ENCODE peak calls at places on chromosomes 1 and 21, in five cellular contexts. J is IMR-90, G is neuronal stem cell, Y is H9, M is mesenchymal stem cell. T is an unnamed sample.

GRCh38 chr1:145719230-145720079 is at the start of gene CD160:
- DNase-seq in J (no peak), G (no peak), Y (no peak), M (no peak), T (no peak)

GRCh38 chr1:113057006-113057405 is 16.0 kb upstream of the LRIG2 start:
- DNase-seq in J (no peak), G (no peak), Y (peak), M (peak), T (no peak)

GRCh38 chr21:23740463-23740862 is 1866.8 kb downstream of the MRPL39 start:
- DNase-seq in J (no peak), G (no peak), Y (no peak), M (no peak), T (no peak)

GRCh38 chr1:181043025-181043880 is 9.5 kb downstream of the MR1 start:
- DNase-seq in J (peak), G (no peak), Y (no peak), M (peak), T (no peak)

GRCh38 chr21:37819372-37819771 is 96.9 kb downstream of the KCNJ6 start:
- DNase-seq in J (no peak), G (no peak), Y (no peak), M (no peak), T (no peak)

GRCh38 chr1:211133393-211133840 is 531 bp downstream of the KCNH1 start:
- DNase-seq in J (no peak), G (no peak), Y (peak), M (peak), T (no peak)

GRCh38 chr1:232795497-232796068 is 9.6 kb upstream of the MAP10 start:
- DNase-seq in J (peak), G (no peak), Y (no peak), M (peak), T (no peak)

GRCh38 chr1:17893891-17894631 is 138.9 kb downstream of the ACTL8 start:
- DNase-seq in J (peak), G (no peak), Y (no peak), M (no peak), T (no peak)

GRCh38 chr1:47616036-47616435 is 178.2 kb downstream of the FOXD2 start:
- DNase-seq in J (no peak), G (no peak), Y (peak), M (no peak), T (no peak)

GRCh38 chr21:45535341-45536081 is 6.7 kb downstream of the SLC19A1 start:
- DNase-seq in J (no peak), G (no peak), Y (no peak), M (no peak), T (no peak)

GRCh38 chr1:246631426-246631825 is 65.2 kb downstream of the CNST start:
- DNase-seq in J (peak), G (no peak), Y (no peak), M (peak), T (no peak)

GRCh38 chr1:69157046-69157756 is 410.5 kb upstream of the LRRC7 start:
- DNase-seq in J (no peak), G (no peak), Y (peak), M (no peak), T (no peak)

GRCh38 chr21:18147678-18148077 is 97.0 kb upstream of the CHODL start:
- DNase-seq in J (no peak), G (no peak), Y (no peak), M (peak), T (no peak)

GRCh38 chr1:89799495-89799894 is 21.3 kb upstream of the LRRC8D start:
- DNase-seq in J (no peak), G (no peak), Y (no peak), M (no peak), T (no peak)

GRCh38 chr1:198620198-198620597 is 18.6 kb upstream of the PTPRC start:
- DNase-seq in J (no peak), G (no peak), Y (no peak), M (no peak), T (no peak)
- H2AFZ ChIP-seq in J (no peak), G (no peak), Y (no peak), M (no peak), T (no peak)

GRCh38 chr1:151343587-151343986 is 3.5 kb downstream of the RFX5 start:
- DNase-seq in J (no peak), G (no peak), Y (no peak), M (no peak), T (no peak)

GRCh38 chr1:151352001-151352718 is 5.1 kb upstream of the RFX5 start:
- DNase-seq in J (peak), G (no peak), Y (no peak), M (peak), T (no peak)

GRCh38 chr1:151346082-151346768 is 827 bp downstream of the RFX5 start:
- DNase-seq in J (no peak), G (no peak), Y (no peak), M (no peak), T (no peak)

GRCh38 chr1:151346769-151347522 is at the start of gene RFX5:
- DNase-seq in J (peak), G (peak), Y (peak), M (peak), T (peak)

GRCh38 chr1:151347523-151348246 is 633 bp upstream of the RFX5 start:
- DNase-seq in J (no peak), G (no peak), Y (no peak), M (peak), T (no peak)
- H2BK15ac ChIP-seq in J (peak), G (no peak), Y (no peak), M (peak), T (no peak)

DNA sequence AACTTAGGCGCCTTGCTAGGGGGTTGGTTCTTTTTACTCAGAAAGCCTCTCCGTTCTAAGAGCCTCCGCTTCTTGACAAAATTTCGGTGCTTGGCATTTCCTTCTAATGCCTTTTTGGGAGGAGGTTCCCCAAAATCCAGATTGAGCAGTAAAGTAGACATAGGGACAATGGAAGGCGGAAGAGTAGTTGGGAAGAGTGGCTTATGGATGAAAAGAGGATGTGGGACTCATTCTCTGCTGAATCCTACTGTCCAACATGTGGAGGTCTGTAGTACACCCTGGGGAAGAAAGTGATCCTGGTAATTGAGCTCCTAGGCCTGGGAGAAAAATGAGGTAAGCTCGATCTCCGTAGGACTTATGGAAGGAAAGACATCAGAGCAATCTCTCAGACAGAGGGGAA is 777 bp upstream of the METTL25B start:
- DNase-seq in J (no peak), G (no peak), Y (no peak), M (no peak), T (no peak)
- H2AFZ ChIP-seq in J (no peak), G (no peak), Y (no peak), M (no peak), T (no peak)

GRCh38 chr1:239125888-239126287 is 260.5 kb upstream of the CHRM3 start:
- DNase-seq in J (no peak), G (no peak), Y (no peak), M (no peak), T (no peak)
- H2BK15ac ChIP-seq in J (no peak), G (no peak), Y (no peak), M (no peak), T (no peak)

GRCh38 chr1:87641996-87642395 is 313.3 kb downstream of the LMO4 start:
- DNase-seq in J (no peak), G (no peak), Y (no peak), M (no peak), T (no peak)
- H2AFZ ChIP-seq in J (no peak), G (no peak), Y (no peak), M (no peak), T (no peak)

GRCh38 chr1:84582802-84583587 is 8.8 kb upstream of the CTBS start:
- DNase-seq in J (no peak), G (no peak), Y (peak), M (peak), T (no peak)
- H2BK15ac ChIP-seq in J (no peak), G (no peak), Y (no peak), M (no peak), T (no peak)

DNA sequence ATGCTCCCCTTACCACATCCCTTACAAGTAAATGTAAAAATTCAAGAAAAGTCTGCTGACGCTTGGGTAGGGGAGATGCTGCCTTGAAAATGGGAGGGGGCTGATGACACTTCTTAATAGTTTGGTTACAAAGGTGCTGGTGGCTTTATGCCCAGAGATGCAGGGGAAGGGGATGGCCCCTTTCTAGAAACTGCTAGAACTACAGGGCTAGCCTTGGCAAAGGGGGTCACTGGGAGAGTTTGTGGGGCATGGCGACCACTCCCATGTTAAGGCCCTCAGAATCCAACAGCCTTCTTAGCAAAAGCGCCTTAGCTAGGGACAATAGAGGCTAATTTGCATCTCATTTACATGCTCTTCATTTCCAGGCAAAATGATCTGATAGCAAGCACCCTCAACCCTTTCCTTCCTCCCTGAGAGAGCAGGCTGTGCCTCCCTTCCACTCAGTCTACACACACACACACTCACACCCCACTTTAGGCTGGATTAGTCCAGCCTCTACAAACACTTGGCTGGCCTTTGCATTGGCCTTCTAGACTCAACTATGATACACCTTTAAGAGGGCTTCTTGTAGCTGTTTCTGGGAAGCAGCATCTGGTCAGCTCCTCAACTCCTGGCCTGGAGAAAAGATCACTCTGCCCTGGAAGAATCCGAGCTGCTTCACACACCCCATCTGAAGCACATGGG is 1.8 kb downstream of the SEMA6C start:
- DNase-seq in J (no peak), G (no peak), Y (no peak), M (no peak), T (no peak)
- H2AFZ ChIP-seq in J (no peak), G (peak), Y (no peak), M (no peak), T (no peak)

DNA sequence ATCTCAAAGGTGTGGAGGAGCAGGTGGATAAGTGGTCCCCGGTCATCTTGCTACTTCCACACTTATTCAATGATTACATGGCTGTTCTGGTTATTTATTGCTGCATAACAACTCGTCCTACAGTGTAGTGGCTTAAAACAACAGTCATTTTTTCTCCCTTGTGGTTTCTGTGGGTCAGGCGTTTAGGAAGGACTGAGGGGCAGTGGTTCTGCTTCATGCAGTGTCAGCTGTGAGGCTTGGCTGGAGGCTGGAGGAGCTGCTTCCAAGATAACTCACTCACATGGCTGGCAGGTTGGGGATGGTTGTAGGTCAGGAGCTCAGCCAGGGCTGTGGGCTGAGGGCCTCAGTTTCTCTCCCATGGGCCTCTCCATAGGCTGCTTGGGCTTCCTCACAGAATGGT is 5.9 kb upstream of the SLC6A17 start:
- DNase-seq in J (no peak), G (no peak), Y (no peak), M (no peak), T (no peak)
- H2BK15ac ChIP-seq in J (no peak), G (no peak), Y (no peak), M (no peak), T (no peak)

T was measured in H1.